ENCODE peak calls at places on chromosome 9, in seven cellular contexts. Y is cardiac muscle cell, I is BJ, U is GM12878, F is BE2C, G is WERI-Rb-1, A is left ventricle myocardium inferior. O is an unnamed sample.

GRCh38 chr9:88593537-88594185 is 58.7 kb downstream of the NXNL2 start:
- DNase-seq in I (no peak), Y (peak), U (peak), A (no peak), F (peak), G (peak), O (no peak)

GRCh38 chr9:136890661-136891060 is 4.3 kb downstream of the TRAF2 start:
- DNase-seq in U (no peak), A (no peak), G (no peak), F (no peak), I (no peak), Y (no peak), O (peak)

GRCh38 chr9:36793277-36793676 is 220.6 kb downstream of the MELK start:
- DNase-seq in F (peak), A (no peak), Y (no peak), G (peak), U (no peak), I (no peak), O (no peak)

GRCh38 chr9:108053555-108054061 is 564.0 kb upstream of the KLF4 start:
- DNase-seq in G (peak), I (no peak), A (peak), U (no peak), Y (peak), F (peak), O (peak)

GRCh38 chr9:126893079-126893478 is 21.5 kb upstream of the RALGPS1 start:
- DNase-seq in Y (no peak), A (no peak), U (no peak), G (no peak), F (no peak), I (no peak), O (no peak)

GRCh38 chr9:81082251-81082650 is 607.1 kb downstream of the TLE1 start:
- DNase-seq in Y (no peak), F (no peak), G (no peak), U (no peak), I (no peak), A (no peak), O (no peak)

GRCh38 chr9:123678038-123678877 is 251.7 kb downstream of the DENND1A start:
- DNase-seq in G (peak), A (no peak), F (peak), U (no peak), Y (peak), I (no peak), O (no peak)

GRCh38 chr9:126722922-126723806 is 81.7 kb upstream of the ZBTB43 start:
- DNase-seq in G (peak), I (no peak), Y (peak), F (peak), A (peak), U (no peak), O (peak)

GRCh38 chr9:97366476-97366875 is 45.4 kb upstream of the TDRD7 start:
- DNase-seq in G (no peak), U (no peak), A (no peak), Y (no peak), F (no peak), I (no peak), O (no peak)

GRCh38 chr9:86246752-86247161 is 12.7 kb downstream of the C9orf153 start:
- DNase-seq in F (peak), Y (no peak), G (no peak), U (peak), A (peak), I (no peak), O (no peak)

GRCh38 chr9:106921341-106921899 is 58.5 kb downstream of the ZNF462 start:
- DNase-seq in Y (peak), G (peak), F (peak), U (no peak), I (no peak), A (no peak), O (no peak)

GRCh38 chr9:94923333-94924089 is 197.0 kb downstream of the AOPEP start:
- DNase-seq in U (no peak), F (no peak), Y (no peak), I (no peak), G (no peak), A (no peak), O (no peak)

GRCh38 chr9:110317921-110318320 is 19.7 kb downstream of the TXNDC8 start:
- DNase-seq in I (no peak), Y (no peak), F (no peak), A (no peak), U (no peak), G (no peak), O (no peak)

GRCh38 chr9:110095238-110095637 is 112.7 kb downstream of the C9orf152 start:
- DNase-seq in G (no peak), Y (no peak), F (no peak), I (no peak), U (no peak), A (no peak), O (no peak)

GRCh38 chr9:88684046-88684445 is 149.1 kb downstream of the NXNL2 start:
- DNase-seq in A (no peak), U (no peak), G (no peak), Y (no peak), F (no peak), I (no peak), O (no peak)

GRCh38 chr9:34577635-34578240 is 11.8 kb downstream of the CNTFR start:
- DNase-seq in I (no peak), A (no peak), U (no peak), Y (no peak), F (peak), G (peak), O (no peak)

GRCh38 chr9:105458404-105458803 is 10.6 kb downstream of the FSD1L start:
- DNase-seq in F (no peak), Y (no peak), G (no peak), I (no peak), U (no peak), A (no peak), O (no peak)

GRCh38 chr9:38084556-38084880 is 15.5 kb upstream of the SHB start:
- DNase-seq in I (no peak), A (no peak), Y (no peak), F (no peak), U (no peak), G (peak), O (peak)

GRCh38 chr9:137381501-137382443 is 41.2 kb downstream of the EXD3 start:
- DNase-seq in A (no peak), I (no peak), G (peak), F (no peak), U (no peak), Y (no peak), O (peak)

GRCh38 chr9:131095666-131096489 is 453 bp upstream of the AIF1L start:
- DNase-seq in A (no peak), G (peak), I (no peak), F (peak), Y (peak), U (no peak), O (peak)

GRCh38 chr9:131630206-131630831 is 85.0 kb downstream of the PRRT1B start:
- DNase-seq in Y (no peak), A (no peak), I (no peak), U (peak), G (no peak), F (no peak), O (no peak)

GRCh38 chr9:3290231-3290840 is 235.5 kb downstream of the RFX3 start:
- DNase-seq in G (no peak), I (no peak), U (no peak), A (no peak), Y (no peak), F (no peak), O (no peak)

GRCh38 chr9:16179566-16179965 is 626.7 kb downstream of the CCDC171 start:
- DNase-seq in A (no peak), F (no peak), Y (no peak), G (no peak), I (no peak), U (no peak), O (no peak)

GRCh38 chr9:109035684-109036423 is 22.6 kb upstream of the CTNNAL1 start:
- DNase-seq in F (no peak), U (no peak), A (no peak), Y (no peak), G (no peak), I (peak), O (no peak)

GRCh38 chr9:117704024-117704575 is at the start of gene TLR4:
- DNase-seq in G (no peak), Y (no peak), I (peak), F (peak), U (peak), A (peak), O (peak)

GRCh38 chr9:111992523-111992922 is 95.9 kb downstream of the UGCG start:
- DNase-seq in U (peak), F (no peak), I (no peak), A (no peak), G (no peak), Y (no peak), O (no peak)

GRCh38 chr9:70477146-70477745 is 62.8 kb upstream of the KLF9 start:
- DNase-seq in F (no peak), U (no peak), Y (no peak), I (no peak), A (no peak), G (no peak), O (no peak)

GRCh38 chr9:37965116-37965515 is 61.2 kb upstream of the SLC25A51 start:
- DNase-seq in I (no peak), A (no peak), G (no peak), Y (no peak), U (no peak), F (no peak), O (no peak)

GRCh38 chr9:8651830-8652229 is 852.3 kb upstream of the DMAC1 start:
- DNase-seq in A (no peak), F (no peak), Y (no peak), I (no peak), U (no peak), G (no peak), O (no peak)

GRCh38 chr9:128203842-128204551 is 818 bp downstream of the DNM1 start:
- DNase-seq in A (peak), F (peak), U (no peak), Y (peak), I (no peak), G (peak), O (no peak)

GRCh38 chr9:109416135-109416706 is 81.9 kb downstream of the PTPN3 start:
- DNase-seq in F (no peak), Y (no peak), U (no peak), I (no peak), G (no peak), A (no peak), O (no peak)

GRCh38 chr9:111924281-111924680 is 27.7 kb downstream of the UGCG start:
- DNase-seq in A (no peak), U (no peak), Y (no peak), I (no peak), G (no peak), F (no peak), O (no peak)

GRCh38 chr9:27142299-27142930 is 33.4 kb downstream of the TEK start:
- DNase-seq in F (no peak), Y (no peak), G (no peak), I (no peak), A (no peak), U (no peak), O (no peak)

GRCh38 chr9:83794051-83794450 is 23.5 kb downstream of the GKAP1 start:
- DNase-seq in A (no peak), I (no peak), G (no peak), U (no peak), Y (no peak), F (no peak), O (no peak)

GRCh38 chr9:111945216-111945615 is 48.6 kb downstream of the UGCG start:
- DNase-seq in U (peak), G (no peak), I (no peak), A (no peak), F (no peak), Y (no peak), O (no peak)

GRCh38 chr9:19114680-19115270 is 12.1 kb upstream of the HAUS6 start:
- DNase-seq in U (no peak), A (no peak), G (no peak), F (no peak), I (no peak), Y (no peak), O (no peak)

GRCh38 chr9:127078336-127078735 is 44.1 kb downstream of the ANGPTL2 start:
- DNase-seq in G (no peak), Y (no peak), U (no peak), I (no peak), F (no peak), A (no peak), O (no peak)

GRCh38 chr9:113619156-113619861 is 155.8 kb downstream of the RGS3 start:
- DNase-seq in F (no peak), A (no peak), U (no peak), I (no peak), G (no peak), Y (no peak), O (peak)

GRCh38 chr9:81605154-81605670 is 84.1 kb downstream of the TLE1 start:
- DNase-seq in A (no peak), I (no peak), F (no peak), U (no peak), G (no peak), Y (no peak), O (peak)

GRCh38 chr9:91421022-91421765 is 2.4 kb downstream of the NFIL3 start:
- DNase-seq in F (peak), G (peak), Y (peak), U (no peak), A (peak), I (no peak), O (peak)
- TF ChIP-seq CTCF in F (peak), G (peak), Y (peak), U (no peak), A (peak), I (peak), O (peak)

DNA sequence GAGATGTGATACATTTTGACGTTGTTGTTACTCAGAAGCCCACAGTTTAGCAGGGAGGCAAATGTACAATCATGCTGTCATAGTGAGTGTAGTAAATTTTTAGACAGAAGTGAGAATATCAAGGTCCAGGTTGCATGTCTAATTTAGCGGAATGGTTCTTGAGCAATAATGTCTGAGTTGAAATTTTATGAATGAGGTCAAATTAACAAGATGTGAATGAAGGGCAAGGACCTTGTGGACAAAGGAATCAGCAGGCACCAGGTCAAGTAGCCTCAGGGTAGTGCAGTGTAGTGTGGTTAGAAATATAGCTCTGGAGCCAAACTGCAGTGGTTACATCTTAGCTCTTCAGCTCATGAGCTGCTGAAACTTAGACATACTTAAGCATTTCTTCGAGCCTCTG is 36.2 kb downstream of the TNFSF8 start:
- DNase-seq in F (no peak), G (no peak), A (no peak), U (no peak), Y (no peak), I (peak), O (no peak)
- H3K4me3 ChIP-seq in F (no peak), G (no peak), A (no peak), U (no peak), Y (no peak), I (no peak), O (no peak)

GRCh38 chr9:72217306-72217842 is 68.1 kb downstream of the GDA start:
- DNase-seq in U (no peak), I (no peak), Y (no peak), A (no peak), F (no peak), G (no peak), O (no peak)
- TF ChIP-seq CTCF in U (no peak), I (no peak), Y (no peak), A (no peak), F (no peak), G (no peak), O (no peak)

GRCh38 chr9:125651907-125652306 is 55.1 kb downstream of the MAPKAP1 start:
- DNase-seq in A (no peak), I (no peak), U (no peak), F (no peak), Y (no peak), G (no peak), O (no peak)
- H3K4me3 ChIP-seq in A (no peak), I (no peak), U (peak), F (no peak), Y (no peak), G (no peak), O (no peak)

DNA sequence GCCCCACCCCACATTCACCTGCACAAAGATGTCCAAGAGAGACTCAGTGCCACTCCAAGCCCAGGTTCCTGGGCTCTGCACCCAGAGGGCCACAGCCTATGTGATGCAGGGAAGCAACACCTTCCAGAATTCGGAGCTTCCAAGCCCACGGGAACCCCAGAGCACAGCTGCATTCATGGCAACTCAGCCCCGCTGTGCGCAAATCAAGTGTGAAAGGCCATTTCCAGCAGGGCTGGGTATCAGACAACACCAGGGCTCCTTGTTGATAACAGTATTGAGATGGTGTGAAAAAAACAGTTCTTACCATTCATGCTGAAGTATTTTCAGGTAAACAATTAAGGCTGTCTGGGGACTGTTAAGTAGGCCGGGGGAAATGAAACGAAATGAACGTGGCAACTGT is 10.1 kb downstream of the ROR2 start:
- DNase-seq in A (no peak), U (no peak), Y (no peak), I (no peak), G (no peak), F (no peak), O (no peak)
- TF ChIP-seq CTCF in A (no peak), U (no peak), Y (no peak), I (no peak), G (no peak), F (no peak), O (no peak)

GRCh38 chr9:121744687-121745395 is 93.4 kb downstream of the DAB2IP start:
- DNase-seq in A (no peak), I (no peak), U (no peak), F (no peak), Y (peak), G (no peak), O (no peak)
- H3K4me3 ChIP-seq in A (peak), I (no peak), U (no peak), F (no peak), Y (no peak), G (no peak), O (peak)

DNA sequence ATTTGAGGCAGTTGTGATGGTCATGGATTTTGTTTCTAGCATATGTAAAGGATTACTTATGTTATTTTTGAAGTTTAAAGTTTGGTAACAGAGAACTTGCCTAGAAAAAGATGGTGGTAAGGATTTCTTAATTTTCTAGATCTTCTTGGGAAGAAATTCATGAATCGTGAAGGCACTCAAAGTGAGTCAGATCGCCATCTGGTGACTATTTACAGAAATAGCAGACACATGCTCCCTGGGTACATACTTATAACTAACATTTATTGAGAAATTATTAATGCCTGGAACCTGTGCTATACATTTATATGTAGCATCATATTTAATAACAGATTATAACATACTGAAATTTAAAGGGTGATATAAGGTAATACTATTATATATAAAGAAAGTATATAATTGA is 299.7 kb downstream of the IZUMO3 start:
- DNase-seq in Y (peak), F (no peak), A (no peak), I (no peak), U (no peak), G (peak), O (no peak)
- TF ChIP-seq CTCF in Y (peak), F (peak), A (no peak), I (peak), U (peak), G (peak), O (no peak)

GRCh38 chr9:125700791-125701190 is 6.2 kb downstream of the MAPKAP1 start:
- DNase-seq in G (no peak), F (no peak), A (no peak), Y (no peak), U (peak), I (no peak), O (no peak)

GRCh38 chr9:125706661-125707539 is at the start of gene MAPKAP1:
- DNase-seq in U (peak), G (peak), F (peak), A (peak), Y (peak), I (peak), O (peak)

GRCh38 chr9:125701351-125701750 is 5.7 kb downstream of the MAPKAP1 start:
- DNase-seq in I (peak), G (no peak), A (no peak), U (no peak), Y (no peak), F (no peak), O (no peak)

GRCh38 chr9:125703662-125704061 is 3.3 kb downstream of the MAPKAP1 start:
- DNase-seq in F (no peak), I (no peak), Y (no peak), A (no peak), U (no peak), G (no peak), O (no peak)

GRCh38 chr9:125705893-125706292 is 1.1 kb downstream of the MAPKAP1 start:
- DNase-seq in U (no peak), G (no peak), Y (no peak), F (no peak), A (no peak), I (no peak), O (no peak)
- H3K4me3 ChIP-seq in U (peak), G (peak), Y (peak), F (peak), A (peak), I (peak), O (peak)

O was measured in kidney.